ENCODE peak calls at places on chromosome 4, in six cellular contexts. A is foreskin fibroblast, V is SK-N-SH, G is cerebellar cortex, P is T1000, W is KG1. T is an unnamed sample.

GRCh38 chr4:59936566-59936965 is 1263.6 kb upstream of the ADGRL3 start:
- DNase-seq in G (no peak), A (no peak), V (no peak), W (no peak), P (no peak), T (no peak)

GRCh38 chr4:54800831-54801530 is 143.2 kb downstream of the KIT start:
- DNase-seq in W (peak), P (no peak), A (no peak), G (no peak), V (no peak), T (no peak)

GRCh38 chr4:10746371-10747143 is 62.0 kb upstream of the CLNK start:
- DNase-seq in G (peak), A (no peak), P (no peak), V (no peak), W (no peak), T (no peak)

GRCh38 chr4:153643406-153644016 is 40.6 kb upstream of the TLR2 start:
- DNase-seq in G (peak), V (peak), W (no peak), A (no peak), P (no peak), T (peak)

GRCh38 chr4:67393699-67394281 is 151.5 kb downstream of the CENPC start:
- DNase-seq in V (peak), G (peak), A (peak), W (peak), P (no peak), T (peak)

GRCh38 chr4:98603683-98604573 is 54.5 kb downstream of the TSPAN5 start:
- DNase-seq in A (no peak), G (no peak), V (no peak), P (no peak), W (no peak), T (no peak)

GRCh38 chr4:8616831-8617230 is 24.3 kb downstream of the CPZ start:
- DNase-seq in W (no peak), P (no peak), G (no peak), V (no peak), A (no peak), T (no peak)

GRCh38 chr4:6699903-6700302 is 6.2 kb downstream of the S100P start:
- DNase-seq in P (no peak), G (no peak), W (no peak), A (no peak), V (no peak), T (no peak)

GRCh38 chr4:131370846-131371245 is 1778.2 kb upstream of the PCDH10 start:
- DNase-seq in A (no peak), P (no peak), G (no peak), W (no peak), V (no peak), T (peak)

GRCh38 chr4:3514806-3515421 is 17.3 kb downstream of the LRPAP1 start:
- DNase-seq in W (no peak), G (no peak), A (no peak), V (no peak), P (no peak), T (no peak)

GRCh38 chr4:184485279-184485678 is 10.9 kb upstream of the IRF2 start:
- DNase-seq in G (no peak), A (no peak), P (no peak), V (no peak), W (no peak), T (no peak)

T was measured in SK-N-DZ.